ENCODE peak calls at places on chromosome X, in eight cellular contexts. One of them, this sample, is unnamed.

GRCh38 chrX:40468033-40468979 is 112.5 kb upstream of the ATP6AP2 start:
- DNase-seq in tibial artery: peak
- DNase-seq in SK-N-SH: peak
- DNase-seq in fibroblast of lung: peak
- DNase-seq in upper lobe of left lung: peak
- DNase-seq in OCI-LY7: peak
- DNase-seq in suprapubic skin: no peak
- DNase-seq in omental fat pad: no peak
- DNase-seq in this sample: no peak

GRCh38 chrX:43573441-43574015 is 82.6 kb upstream of the MAOA start:
- DNase-seq in fibroblast of lung: no peak
- DNase-seq in suprapubic skin: no peak
- DNase-seq in OCI-LY7: no peak
- DNase-seq in SK-N-SH: no peak
- DNase-seq in tibial artery: no peak
- DNase-seq in omental fat pad: no peak
- DNase-seq in upper lobe of left lung: no peak
- DNase-seq in this sample: no peak

GRCh38 chrX:41164469-41164868 is 79.2 kb downstream of the USP9X start:
- DNase-seq in omental fat pad: no peak
- DNase-seq in suprapubic skin: no peak
- DNase-seq in OCI-LY7: no peak
- DNase-seq in fibroblast of lung: no peak
- DNase-seq in upper lobe of left lung: no peak
- DNase-seq in tibial artery: no peak
- DNase-seq in SK-N-SH: no peak
- DNase-seq in this sample: no peak

GRCh38 chrX:20128678-20129077 is 12.0 kb upstream of the MAP7D2 start:
- DNase-seq in tibial artery: no peak
- DNase-seq in omental fat pad: no peak
- DNase-seq in SK-N-SH: no peak
- DNase-seq in upper lobe of left lung: no peak
- DNase-seq in OCI-LY7: no peak
- DNase-seq in fibroblast of lung: peak
- DNase-seq in suprapubic skin: no peak
- DNase-seq in this sample: no peak

GRCh38 chrX:154840856-154841255 is 6.4 kb upstream of the SMIM9 start:
- DNase-seq in OCI-LY7: peak
- DNase-seq in fibroblast of lung: peak
- DNase-seq in omental fat pad: no peak
- DNase-seq in SK-N-SH: peak
- DNase-seq in upper lobe of left lung: no peak
- DNase-seq in tibial artery: no peak
- DNase-seq in suprapubic skin: no peak
- DNase-seq in this sample: no peak

GRCh38 chrX:38061335-38061734 is 55.0 kb downstream of the SYTL5 start:
- DNase-seq in upper lobe of left lung: no peak
- DNase-seq in SK-N-SH: no peak
- DNase-seq in fibroblast of lung: peak
- DNase-seq in suprapubic skin: no peak
- DNase-seq in omental fat pad: no peak
- DNase-seq in OCI-LY7: no peak
- DNase-seq in tibial artery: no peak
- DNase-seq in this sample: no peak

GRCh38 chrX:22105231-22105630 is 73.1 kb downstream of the PHEX start:
- DNase-seq in upper lobe of left lung: no peak
- DNase-seq in tibial artery: no peak
- DNase-seq in OCI-LY7: no peak
- DNase-seq in suprapubic skin: no peak
- DNase-seq in omental fat pad: no peak
- DNase-seq in fibroblast of lung: peak
- DNase-seq in SK-N-SH: no peak
- DNase-seq in this sample: no peak

GRCh38 chrX:55710701-55711100 is 6.8 kb upstream of the RRAGB start:
- DNase-seq in omental fat pad: no peak
- DNase-seq in OCI-LY7: no peak
- DNase-seq in tibial artery: no peak
- DNase-seq in suprapubic skin: no peak
- DNase-seq in SK-N-SH: no peak
- DNase-seq in upper lobe of left lung: no peak
- DNase-seq in fibroblast of lung: peak
- DNase-seq in this sample: no peak

GRCh38 chrX:40845331-40845911 is 110.1 kb upstream of the MED14 start:
- DNase-seq in tibial artery: no peak
- DNase-seq in OCI-LY7: no peak
- DNase-seq in upper lobe of left lung: no peak
- DNase-seq in suprapubic skin: no peak
- DNase-seq in fibroblast of lung: peak
- DNase-seq in SK-N-SH: no peak
- DNase-seq in omental fat pad: no peak
- DNase-seq in this sample: no peak

GRCh38 chrX:1448793-1449580 is 3.7 kb downstream of the ASMTL start:
- DNase-seq in SK-N-SH: no peak
- DNase-seq in OCI-LY7: no peak
- DNase-seq in suprapubic skin: peak
- DNase-seq in fibroblast of lung: no peak
- DNase-seq in upper lobe of left lung: peak
- DNase-seq in tibial artery: peak
- DNase-seq in omental fat pad: no peak
- DNase-seq in this sample: no peak

GRCh38 chrX:39772057-39772832 is 325.5 kb downstream of the BCOR start:
- DNase-seq in SK-N-SH: no peak
- DNase-seq in fibroblast of lung: peak
- DNase-seq in suprapubic skin: no peak
- DNase-seq in tibial artery: no peak
- DNase-seq in OCI-LY7: no peak
- DNase-seq in upper lobe of left lung: peak
- DNase-seq in omental fat pad: no peak
- DNase-seq in this sample: no peak

GRCh38 chrX:78574306-78574705 is 84.8 kb downstream of the RTL3 start:
- DNase-seq in tibial artery: no peak
- DNase-seq in omental fat pad: no peak
- DNase-seq in SK-N-SH: no peak
- DNase-seq in fibroblast of lung: no peak
- DNase-seq in suprapubic skin: no peak
- DNase-seq in OCI-LY7: no peak
- DNase-seq in upper lobe of left lung: no peak
- DNase-seq in this sample: no peak

GRCh38 chrX:151912780-151913179 is at the start of gene MAGEA4:
- DNase-seq in tibial artery: no peak
- DNase-seq in suprapubic skin: no peak
- DNase-seq in upper lobe of left lung: no peak
- DNase-seq in fibroblast of lung: no peak
- DNase-seq in omental fat pad: no peak
- DNase-seq in SK-N-SH: no peak
- DNase-seq in OCI-LY7: no peak
- DNase-seq in this sample: no peak

GRCh38 chrX:69060631-69061408 is 104.4 kb downstream of the PJA1 start:
- DNase-seq in fibroblast of lung: peak
- DNase-seq in OCI-LY7: no peak
- DNase-seq in suprapubic skin: no peak
- DNase-seq in upper lobe of left lung: peak
- DNase-seq in tibial artery: no peak
- DNase-seq in SK-N-SH: no peak
- DNase-seq in omental fat pad: peak
- DNase-seq in this sample: no peak

GRCh38 chrX:84453351-84454246 is 48.7 kb downstream of the HDX start:
- DNase-seq in fibroblast of lung: no peak
- DNase-seq in omental fat pad: no peak
- DNase-seq in SK-N-SH: no peak
- DNase-seq in tibial artery: no peak
- DNase-seq in suprapubic skin: no peak
- DNase-seq in upper lobe of left lung: no peak
- DNase-seq in OCI-LY7: no peak
- DNase-seq in this sample: no peak

GRCh38 chrX:15055146-15055930 is 182.1 kb downstream of the MOSPD2 start:
- DNase-seq in OCI-LY7: no peak
- DNase-seq in suprapubic skin: no peak
- DNase-seq in SK-N-SH: no peak
- DNase-seq in tibial artery: no peak
- DNase-seq in fibroblast of lung: no peak
- DNase-seq in upper lobe of left lung: no peak
- DNase-seq in omental fat pad: no peak
- DNase-seq in this sample: no peak

GRCh38 chrX:69229436-69229835 is 64.2 kb upstream of the PJA1 start:
- DNase-seq in omental fat pad: no peak
- DNase-seq in tibial artery: no peak
- DNase-seq in suprapubic skin: no peak
- DNase-seq in OCI-LY7: no peak
- DNase-seq in upper lobe of left lung: no peak
- DNase-seq in SK-N-SH: no peak
- DNase-seq in fibroblast of lung: no peak
- DNase-seq in this sample: no peak

GRCh38 chrX:15242899-15243555 is 26.9 kb downstream of the ASB9 start:
- DNase-seq in tibial artery: no peak
- DNase-seq in suprapubic skin: no peak
- DNase-seq in SK-N-SH: peak
- DNase-seq in fibroblast of lung: peak
- DNase-seq in upper lobe of left lung: no peak
- DNase-seq in omental fat pad: peak
- DNase-seq in OCI-LY7: peak
- DNase-seq in this sample: no peak

GRCh38 chrX:40871385-40872082 is 136.2 kb upstream of the MED14 start:
- DNase-seq in upper lobe of left lung: no peak
- DNase-seq in SK-N-SH: no peak
- DNase-seq in OCI-LY7: no peak
- DNase-seq in omental fat pad: no peak
- DNase-seq in fibroblast of lung: peak
- DNase-seq in suprapubic skin: no peak
- DNase-seq in tibial artery: no peak
- DNase-seq in this sample: no peak

GRCh38 chrX:69031181-69031580 is 134.1 kb downstream of the PJA1 start:
- DNase-seq in OCI-LY7: no peak
- DNase-seq in upper lobe of left lung: no peak
- DNase-seq in suprapubic skin: no peak
- DNase-seq in tibial artery: no peak
- DNase-seq in fibroblast of lung: no peak
- DNase-seq in SK-N-SH: peak
- DNase-seq in omental fat pad: no peak
- DNase-seq in this sample: no peak

GRCh38 chrX:31563792-31564191 is 492.0 kb upstream of the FTHL17 start:
- DNase-seq in omental fat pad: no peak
- DNase-seq in tibial artery: no peak
- DNase-seq in suprapubic skin: no peak
- DNase-seq in SK-N-SH: no peak
- DNase-seq in upper lobe of left lung: no peak
- DNase-seq in fibroblast of lung: no peak
- DNase-seq in OCI-LY7: no peak
- DNase-seq in this sample: no peak

GRCh38 chrX:48645669-48646068 is 37.9 kb upstream of the WAS start:
- DNase-seq in omental fat pad: no peak
- DNase-seq in SK-N-SH: no peak
- DNase-seq in tibial artery: no peak
- DNase-seq in upper lobe of left lung: no peak
- DNase-seq in fibroblast of lung: no peak
- DNase-seq in suprapubic skin: no peak
- DNase-seq in OCI-LY7: no peak
- DNase-seq in this sample: no peak

GRCh38 chrX:48649109-48649508 is 34.5 kb upstream of the WAS start:
- DNase-seq in omental fat pad: no peak
- DNase-seq in tibial artery: no peak
- DNase-seq in suprapubic skin: no peak
- DNase-seq in upper lobe of left lung: no peak
- DNase-seq in SK-N-SH: no peak
- DNase-seq in fibroblast of lung: peak
- DNase-seq in OCI-LY7: no peak
- DNase-seq in this sample: no peak

GRCh38 chrX:48648299-48648698 is 35.3 kb upstream of the WAS start:
- DNase-seq in omental fat pad: no peak
- DNase-seq in OCI-LY7: peak
- DNase-seq in suprapubic skin: no peak
- DNase-seq in fibroblast of lung: peak
- DNase-seq in tibial artery: peak
- DNase-seq in SK-N-SH: peak
- DNase-seq in upper lobe of left lung: peak
- DNase-seq in this sample: peak
- TF ChIP-seq CTCF in omental fat pad: no peak
- TF ChIP-seq CTCF in OCI-LY7: peak
- TF ChIP-seq CTCF in suprapubic skin: no peak
- TF ChIP-seq CTCF in fibroblast of lung: peak
- TF ChIP-seq CTCF in tibial artery: peak
- TF ChIP-seq CTCF in SK-N-SH: peak
- TF ChIP-seq CTCF in upper lobe of left lung: peak
- TF ChIP-seq CTCF in this sample: peak

DNA sequence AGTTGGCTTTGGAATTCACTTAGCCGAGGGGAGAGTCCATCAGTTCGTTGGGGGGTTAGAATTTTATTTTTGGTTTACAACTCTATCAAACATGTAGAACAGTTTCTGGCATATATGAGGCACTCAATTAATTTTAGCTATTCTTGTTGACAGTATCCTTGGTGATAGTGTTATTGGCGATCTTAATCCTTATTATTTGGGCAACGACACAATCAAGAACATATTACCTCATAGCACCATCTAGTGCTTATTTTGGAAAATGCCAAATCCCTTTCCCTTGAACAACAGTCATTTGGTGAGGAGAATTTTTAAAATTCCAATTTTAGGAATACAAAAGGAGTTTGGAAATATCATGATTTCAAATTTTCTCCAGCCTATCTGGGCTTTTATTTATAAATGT is 17.9 kb upstream of the PGRMC1 start:
- DNase-seq in fibroblast of lung: peak
- DNase-seq in upper lobe of left lung: no peak
- DNase-seq in tibial artery: no peak
- DNase-seq in OCI-LY7: peak
- DNase-seq in omental fat pad: no peak
- DNase-seq in SK-N-SH: peak
- DNase-seq in suprapubic skin: no peak
- DNase-seq in this sample: no peak
- TF ChIP-seq CTCF in fibroblast of lung: peak
- TF ChIP-seq CTCF in upper lobe of left lung: peak
- TF ChIP-seq CTCF in tibial artery: peak
- TF ChIP-seq CTCF in OCI-LY7: peak
- TF ChIP-seq CTCF in omental fat pad: no peak
- TF ChIP-seq CTCF in SK-N-SH: peak
- TF ChIP-seq CTCF in suprapubic skin: peak
- TF ChIP-seq CTCF in this sample: no peak

DNA sequence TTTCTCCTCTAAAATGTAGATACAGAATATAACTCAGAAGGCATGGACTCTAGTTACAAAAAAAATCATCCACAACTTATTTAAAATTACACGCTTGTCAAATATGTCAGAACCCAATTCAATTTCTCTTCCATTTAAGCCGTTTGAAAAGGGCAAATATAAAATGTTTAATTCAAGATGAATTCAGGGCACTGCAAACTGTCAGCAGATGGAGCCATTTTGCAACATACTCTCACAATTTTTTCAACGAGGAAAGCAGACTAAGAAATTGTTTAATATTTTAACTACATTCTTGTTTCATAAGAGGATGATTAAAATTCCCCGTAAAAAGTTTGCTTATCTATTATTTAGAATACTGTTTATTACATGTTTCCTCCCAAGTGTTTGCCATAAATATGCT is 321.3 kb upstream of the CPXCR1 start:
- DNase-seq in OCI-LY7: no peak
- DNase-seq in suprapubic skin: no peak
- DNase-seq in SK-N-SH: no peak
- DNase-seq in upper lobe of left lung: no peak
- DNase-seq in omental fat pad: no peak
- DNase-seq in fibroblast of lung: no peak
- DNase-seq in tibial artery: no peak
- DNase-seq in this sample: no peak
- TF ChIP-seq CTCF in OCI-LY7: no peak
- TF ChIP-seq CTCF in suprapubic skin: no peak
- TF ChIP-seq CTCF in SK-N-SH: peak
- TF ChIP-seq CTCF in upper lobe of left lung: no peak
- TF ChIP-seq CTCF in omental fat pad: no peak
- TF ChIP-seq CTCF in fibroblast of lung: no peak
- TF ChIP-seq CTCF in tibial artery: no peak
- TF ChIP-seq CTCF in this sample: no peak

GRCh38 chrX:153782324-153782723 is 1.5 kb downstream of the SRPK3 start:
- DNase-seq in omental fat pad: no peak
- DNase-seq in upper lobe of left lung: no peak
- DNase-seq in fibroblast of lung: no peak
- DNase-seq in tibial artery: no peak
- DNase-seq in suprapubic skin: no peak
- DNase-seq in SK-N-SH: no peak
- DNase-seq in OCI-LY7: no peak
- DNase-seq in this sample: no peak
- TF ChIP-seq CTCF in omental fat pad: no peak
- TF ChIP-seq CTCF in upper lobe of left lung: no peak
- TF ChIP-seq CTCF in fibroblast of lung: no peak
- TF ChIP-seq CTCF in tibial artery: no peak
- TF ChIP-seq CTCF in suprapubic skin: no peak
- TF ChIP-seq CTCF in SK-N-SH: peak
- TF ChIP-seq CTCF in OCI-LY7: peak
- TF ChIP-seq CTCF in this sample: no peak

This sample was measured in natural killer cell.